ENCODE peak calls at places on chromosome X, in ten cellular contexts. Z is AG10803, X is germinal center, T is mesothelial cell of epicardium, C is AG08395, Q is activated B cell treated with CpG ODN at 0.5 μM for 24 hours, L is posterior cingulate gyrus, F is stomach, A is left colon, Y is OCI-LY7. D is an unnamed sample.

GRCh38 chrX:15815779-15816452 is 25.6 kb downstream of the ZRSR2 start:
- DNase-seq in Z (peak; percentile 38), X (peak; percentile 17), T (no peak), C (peak; percentile 45), Q (no peak), L (no peak), F (no peak), A (no peak), Y (peak; percentile 31), D (peak; percentile 59)

GRCh38 chrX:13764765-13765164 is 30.2 kb downstream of the OFD1 start:
- DNase-seq in Z (no peak), X (no peak), T (no peak), C (no peak), Q (no peak), L (peak; percentile 82), F (peak; percentile 60), A (no peak), Y (no peak), D (no peak)

GRCh38 chrX:78119521-78120227 is 15.6 kb downstream of the PGK1 start:
- DNase-seq in Z (no peak), X (no peak), T (no peak), C (no peak), Q (no peak), L (no peak), F (no peak), A (no peak), Y (no peak), D (no peak)

GRCh38 chrX:39427492-39428289 is 626.4 kb downstream of the MID1IP1 start:
- DNase-seq in Z (peak; percentile 45), X (no peak), T (no peak), C (peak; percentile 60), Q (no peak), L (no peak), F (no peak), A (no peak), Y (no peak), D (no peak)

GRCh38 chrX:67543818-67544217 is at the start of gene AR:
- DNase-seq in Z (peak; percentile 54), X (no peak), T (peak; percentile 37), C (peak; percentile 15), Q (no peak), L (peak; percentile 83), F (peak; percentile 58), A (peak; percentile 25), Y (no peak), D (no peak)

GRCh38 chrX:151974336-151975227 is at the start of gene GABRE:
- DNase-seq in Z (peak; percentile 42), X (peak; percentile 2), T (peak; percentile 67), C (peak; percentile 66), Q (no peak), L (no peak), F (peak; percentile 28), A (peak; percentile 70), Y (no peak), D (peak; percentile 20)

GRCh38 chrX:131734621-131735020 is 190.7 kb downstream of the OR13H1 start:
- DNase-seq in Z (no peak), X (no peak), T (no peak), C (peak; percentile 59), Q (no peak), L (no peak), F (peak; percentile 87), A (peak; percentile 90), Y (no peak), D (no peak)

GRCh38 chrX:155767101-155767878 is 113.9 kb upstream of the VAMP7 start:
- DNase-seq in Z (peak; percentile 84), X (no peak), T (no peak), C (peak; percentile 43), Q (no peak), L (peak; percentile 79), F (peak; percentile 47), A (peak; percentile 59), Y (no peak), D (peak; percentile 22)

GRCh38 chrX:16479206-16479869 is 170.6 kb upstream of the S100G start:
- DNase-seq in Z (peak; percentile 53), X (no peak), T (no peak), C (peak; percentile 15), Q (no peak), L (no peak), F (no peak), A (no peak), Y (no peak), D (no peak)

GRCh38 chrX:107773206-107773605 is 2.4 kb downstream of the TSC22D3 start:
- DNase-seq in Z (no peak), X (no peak), T (no peak), C (no peak), Q (no peak), L (no peak), F (no peak), A (no peak), Y (no peak), D (no peak)

GRCh38 chrX:100658936-100659335 is 14.9 kb downstream of the SRPX2 start:
- DNase-seq in Z (no peak), X (no peak), T (no peak), C (no peak), Q (no peak), L (no peak), F (no peak), A (no peak), Y (no peak), D (no peak)

GRCh38 chrX:112888916-112889315 is 48.3 kb upstream of the AMOT start:
- DNase-seq in Z (no peak), X (no peak), T (no peak), C (no peak), Q (no peak), L (no peak), F (no peak), A (no peak), Y (no peak), D (no peak)

GRCh38 chrX:20432048-20432447 is 165.3 kb upstream of the RPS6KA3 start:
- DNase-seq in Z (peak; percentile 57), X (no peak), T (no peak), C (peak; percentile 33), Q (no peak), L (no peak), F (no peak), A (no peak), Y (no peak), D (no peak)

GRCh38 chrX:19670854-19671620 is 155.7 kb upstream of the MAP3K15 start:
- DNase-seq in Z (peak; percentile 78), X (no peak), T (no peak), C (peak; percentile 47), Q (no peak), L (peak; percentile 62), F (no peak), A (peak; percentile 38), Y (no peak), D (no peak)

GRCh38 chrX:154534526-154535322 is 11.9 kb downstream of the G6PD start:
- DNase-seq in Z (peak; percentile 77), X (peak; percentile 77), T (peak; percentile 92), C (peak; percentile 89), Q (peak; percentile 77), L (peak; percentile 98), F (peak; percentile 93), A (peak; percentile 93), Y (peak; percentile 87), D (peak; percentile 94)

GRCh38 chrX:17601816-17602215 is 135.5 kb upstream of the SCML1 start:
- DNase-seq in Z (no peak), X (no peak), T (no peak), C (no peak), Q (no peak), L (no peak), F (no peak), A (no peak), Y (no peak), D (no peak)

GRCh38 chrX:151729056-151729725 is 5.4 kb upstream of the CNGA2 start:
- DNase-seq in Z (no peak), X (no peak), T (no peak), C (no peak), Q (no peak), L (no peak), F (no peak), A (no peak), Y (no peak), D (no peak)

GRCh38 chrX:136896121-136896914 is 15.8 kb upstream of the RBMX start:
- DNase-seq in Z (no peak), X (no peak), T (no peak), C (no peak), Q (no peak), L (no peak), F (no peak), A (no peak), Y (no peak), D (no peak)

GRCh38 chrX:120549483-120550452 is 11.0 kb downstream of the CUL4B start:
- DNase-seq in Z (peak; percentile 93), X (no peak), T (no peak), C (peak; percentile 75), Q (no peak), L (no peak), F (no peak), A (no peak), Y (no peak), D (no peak)

GRCh38 chrX:132615396-132616131 is 126.7 kb upstream of the MBNL3 start:
- DNase-seq in Z (peak; percentile 15), X (peak; percentile 9), T (peak; percentile 59), C (no peak), Q (peak; percentile 13), L (no peak), F (peak; percentile 48), A (peak; percentile 61), Y (peak; percentile 47), D (no peak)

GRCh38 chrX:109952050-109952449 is 50.9 kb upstream of the TMEM164 start:
- DNase-seq in Z (peak; percentile 4), X (no peak), T (no peak), C (no peak), Q (no peak), L (no peak), F (no peak), A (no peak), Y (no peak), D (no peak)

GRCh38 chrX:106959897-106960296 is 39.7 kb downstream of the CLDN2 start:
- DNase-seq in Z (peak; percentile 13), X (no peak), T (no peak), C (peak; percentile 35), Q (no peak), L (no peak), F (no peak), A (no peak), Y (no peak), D (no peak)

GRCh38 chrX:134171661-134172587 is 65.1 kb upstream of the CCDC160 start:
- DNase-seq in Z (no peak), X (peak; percentile 5), T (no peak), C (no peak), Q (peak; percentile 27), L (no peak), F (peak; percentile 34), A (peak; percentile 14), Y (no peak), D (peak; percentile 27)

GRCh38 chrX:47590984-47591383 is 8.7 kb downstream of the TIMP1 start:
- DNase-seq in Z (no peak), X (no peak), T (no peak), C (no peak), Q (no peak), L (no peak), F (no peak), A (no peak), Y (no peak), D (no peak)

GRCh38 chrX:147945286-147945685 is 33.6 kb downstream of the FMR1 start:
- DNase-seq in Z (no peak), X (no peak), T (no peak), C (no peak), Q (no peak), L (no peak), F (no peak), A (no peak), Y (no peak), D (no peak)

GRCh38 chrX:118502121-118502794 is 6.6 kb downstream of the DOCK11 start:
- DNase-seq in Z (no peak), X (no peak), T (no peak), C (no peak), Q (no peak), L (no peak), F (no peak), A (no peak), Y (no peak), D (no peak)

GRCh38 chrX:47581731-47582647 is at the start of gene TIMP1:
- DNase-seq in Z (peak; percentile 91), X (peak; percentile 19), T (peak; percentile 75), C (peak; percentile 89), Q (peak; percentile 35), L (peak; percentile 93), F (peak; percentile 71), A (peak; percentile 79), Y (no peak), D (peak; percentile 84)

GRCh38 chrX:63050225-63050624 is 300.9 kb downstream of the SPIN4 start:
- DNase-seq in Z (no peak), X (no peak), T (no peak), C (no peak), Q (no peak), L (no peak), F (no peak), A (no peak), Y (peak; percentile 0), D (peak; percentile 3)

D was measured in GM13977.